ENCODE peak calls at places on chromosomes 11 and 22, in six cellular contexts. X is heart left ventricle, V is HCT116, M is prostate gland, W is adrenal gland, B is Peyer's patch. U is an unnamed sample.

GRCh38 chr11:19595840-19596751 is 116.5 kb upstream of the NAV2 start:
- DNase-seq in W (peak; percentile 48), X (peak; percentile 77), B (no peak), V (no peak), M (no peak), U (peak; percentile 28)

GRCh38 chr11:120539681-120540369 is 28.3 kb downstream of the GRIK4 start:
- DNase-seq in M (no peak), W (peak; percentile 23), X (no peak), B (no peak), V (peak; percentile 19), U (no peak)

GRCh38 chr11:94131363-94132115 is 2.9 kb downstream of the PANX1 start:
- DNase-seq in M (no peak), W (peak; percentile 77), X (no peak), V (no peak), B (no peak), U (no peak)

GRCh38 chr22:19874307-19875060 is 19.8 kb upstream of the GNB1L start:
- DNase-seq in X (peak; percentile 57), W (no peak), B (peak; percentile 50), M (peak; percentile 73), V (no peak), U (peak; percentile 8)

GRCh38 chr11:114291847-114292680 is 4.1 kb upstream of the NNMT start:
- DNase-seq in B (no peak), V (no peak), X (no peak), W (no peak), M (no peak), U (no peak)

GRCh38 chr22:35150163-35151107 is 84.5 kb downstream of the ISX start:
- DNase-seq in M (peak; percentile 62), X (peak; percentile 75), V (peak; percentile 24), B (peak; percentile 82), W (peak; percentile 55), U (peak; percentile 19)

GRCh38 chr11:117861151-117862018 is 15.1 kb downstream of the FXYD6 start:
- DNase-seq in B (peak; percentile 44), V (no peak), W (peak; percentile 47), X (peak; percentile 77), M (no peak), U (no peak)

GRCh38 chr11:34381775-34382174 is 24.0 kb upstream of the ABTB2 start:
- DNase-seq in M (no peak), V (no peak), W (no peak), B (no peak), X (no peak), U (no peak)

GRCh38 chr11:17343907-17344306 is 7.7 kb upstream of the NCR3LG1 start:
- DNase-seq in M (no peak), X (no peak), B (no peak), V (peak; percentile 56), W (no peak), U (no peak)

GRCh38 chr22:31836010-31836409 is 82.2 kb downstream of the DEPDC5 start:
- DNase-seq in B (no peak), M (no peak), X (no peak), V (no peak), W (no peak), U (no peak)

GRCh38 chr11:70158757-70159389 is 44.2 kb upstream of the FADD start:
- DNase-seq in X (no peak), B (no peak), W (no peak), V (no peak), M (no peak), U (no peak)

GRCh38 chr11:9947231-9947864 is 283.5 kb downstream of the SWAP70 start:
- DNase-seq in X (no peak), B (no peak), V (no peak), M (no peak), W (no peak), U (no peak)

GRCh38 chr11:120540744-120541143 is 29.2 kb downstream of the GRIK4 start:
- DNase-seq in X (no peak), V (no peak), W (no peak), M (no peak), B (no peak), U (no peak)

GRCh38 chr11:416757-417621 is 2.2 kb upstream of the SIGIRR start:
- DNase-seq in M (peak; percentile 48), X (peak; percentile 83), V (no peak), W (no peak), B (peak; percentile 81), U (no peak)

GRCh38 chr11:119148855-119149370 is at the start of gene ABCG4:
- DNase-seq in X (peak; percentile 76), V (no peak), B (no peak), M (no peak), W (peak; percentile 20), U (no peak)

GRCh38 chr11:117900144-117900651 is 23.7 kb upstream of the FXYD6 start:
- DNase-seq in V (no peak), M (no peak), W (no peak), X (no peak), B (peak; percentile 56), U (no peak)

GRCh38 chr22:22023581-22024137 is 41.1 kb upstream of the TOP3B start:
- DNase-seq in V (no peak), W (no peak), X (no peak), M (no peak), B (no peak), U (no peak)

GRCh38 chr11:34792814-34793241 is 123.4 kb downstream of the APIP start:
- DNase-seq in M (peak; percentile 44), B (no peak), V (no peak), X (no peak), W (peak; percentile 54), U (peak; percentile 8)

GRCh38 chr11:37459430-37459829 is 861.4 kb upstream of the RAG2 start:
- DNase-seq in W (no peak), B (no peak), X (no peak), V (no peak), M (no peak), U (no peak)

GRCh38 chr11:83063073-83063754 is 8.5 kb downstream of the RAB30 start:
- DNase-seq in V (no peak), M (no peak), W (no peak), X (no peak), B (no peak), U (no peak)

GRCh38 chr22:20985720-20986119 is 3.6 kb downstream of the LZTR1 start:
- DNase-seq in B (no peak), W (no peak), X (no peak), M (no peak), V (no peak), U (no peak)

GRCh38 chr11:107689317-107690202 is 22.3 kb downstream of the SLN start:
- DNase-seq in W (peak; percentile 91), X (no peak), V (peak; percentile 54), M (peak; percentile 60), B (peak; percentile 82), U (peak; percentile 53)

GRCh38 chr11:133964946-133965632 is 8.3 kb upstream of the IGSF9B start:
- DNase-seq in W (no peak), X (peak; percentile 30), V (no peak), M (no peak), B (no peak), U (no peak)

GRCh38 chr11:65134952-65135632 is 773 bp upstream of the SYVN1 start:
- DNase-seq in B (peak; percentile 96), W (peak; percentile 97), M (peak; percentile 98), X (peak; percentile 90), V (peak; percentile 95), U (peak; percentile 99)
- TF ChIP-seq POLR2A in B (peak; percentile 81), W (peak; percentile 64), M (peak; percentile 87), X (no peak), V (peak; percentile 83), U (no peak)

GRCh38 chr11:27470166-27470565 is 2.4 kb downstream of the LGR4 start:
- DNase-seq in W (no peak), V (no peak), B (no peak), X (no peak), M (no peak), U (no peak)

GRCh38 chr11:27467181-27467913 is 5.2 kb downstream of the LGR4 start:
- DNase-seq in M (no peak), B (no peak), W (no peak), V (no peak), X (no peak), U (no peak)

GRCh38 chr11:27468209-27468608 is 4.4 kb downstream of the LGR4 start:
- DNase-seq in W (no peak), V (no peak), M (no peak), X (no peak), B (no peak), U (no peak)

GRCh38 chr11:27469333-27469680 is 3.3 kb downstream of the LGR4 start:
- DNase-seq in M (no peak), W (peak; percentile 9), V (no peak), X (no peak), B (no peak), U (no peak)

GRCh38 chr11:27468643-27469332 is 3.8 kb downstream of the LGR4 start:
- DNase-seq in M (peak; percentile 33), B (no peak), W (peak; percentile 19), V (no peak), X (no peak), U (no peak)
- H3K4me1 ChIP-seq in M (peaks cover 8% of the 10 kb centered on the region), B (no peaks in the 10 kb centered on the region), W (peaks cover 33% of the 10 kb centered on the region), V (peaks cover 26% of the 10 kb centered on the region), X (peaks cover 7% of the 10 kb centered on the region), U (peaks cover 51% of the 10 kb centered on the region)

GRCh38 chr11:80900265-80900664 is 1459.4 kb upstream of the TENM4 start:
- DNase-seq in B (no peak), V (no peak), X (no peak), W (no peak), M (no peak), U (no peak)
- H3K27ac ChIP-seq in B (no peak overlapping the region), V (no peak overlapping the region), X (no peak overlapping the region), W (no peak overlapping the region), M (no peak overlapping the region), U (no peak overlapping the region)

GRCh38 chr11:126411971-126412381 is 56.5 kb downstream of the ST3GAL4 start:
- DNase-seq in V (no peak), W (no peak), M (no peak), X (no peak), B (no peak), U (no peak)
- TF ChIP-seq POLR2A in V (no peak), W (no peak), M (no peak), X (no peak), B (no peak), U (no peak)

U was measured in gastrocnemius medialis.